ENCODE peak calls at places on chromosome 16, in seven cellular contexts. One of them, this sample, is unnamed.
A peak's percentile ranks its signal among the peaks of the same experiment; 100 is the strongest.

GRCh38 chr16:55530316-55530856 is 21.5 kb downstream of the LPCAT2 start:
- DNase-seq in hepatocyte: peak; percentile 7
- DNase-seq in tibial nerve: no peak
- DNase-seq in esophagus muscularis mucosa: no peak
- DNase-seq in NCI-H460: no peak
- DNase-seq in HL-60: no peak
- DNase-seq in mucosa of gallbladder: no peak
- DNase-seq in this sample: no peak

GRCh38 chr16:49498241-49499017 is 124.8 kb downstream of the C16orf78 start:
- DNase-seq in hepatocyte: no peak
- DNase-seq in tibial nerve: no peak
- DNase-seq in esophagus muscularis mucosa: no peak
- DNase-seq in NCI-H460: no peak
- DNase-seq in HL-60: no peak
- DNase-seq in mucosa of gallbladder: no peak
- DNase-seq in this sample: no peak

GRCh38 chr16:31745900-31746299 is 127.7 kb upstream of the ZNF267 start:
- DNase-seq in hepatocyte: no peak
- DNase-seq in tibial nerve: no peak
- DNase-seq in esophagus muscularis mucosa: no peak
- DNase-seq in NCI-H460: no peak
- DNase-seq in HL-60: no peak
- DNase-seq in mucosa of gallbladder: no peak
- DNase-seq in this sample: no peak

GRCh38 chr16:17647879-17648649 is 177.3 kb upstream of the XYLT1 start:
- DNase-seq in hepatocyte: no peak
- DNase-seq in tibial nerve: no peak
- DNase-seq in esophagus muscularis mucosa: no peak
- DNase-seq in NCI-H460: no peak
- DNase-seq in HL-60: no peak
- DNase-seq in mucosa of gallbladder: no peak
- DNase-seq in this sample: no peak

GRCh38 chr16:22898874-22899348 is 84.9 kb downstream of the HS3ST2 start:
- DNase-seq in hepatocyte: peak; percentile 85
- DNase-seq in tibial nerve: peak; percentile 74
- DNase-seq in esophagus muscularis mucosa: no peak
- DNase-seq in NCI-H460: peak; percentile 64
- DNase-seq in HL-60: peak; percentile 50
- DNase-seq in mucosa of gallbladder: peak; percentile 34
- DNase-seq in this sample: peak; percentile 70

GRCh38 chr16:51022852-51023251 is 128.2 kb downstream of the SALL1 start:
- DNase-seq in hepatocyte: no peak
- DNase-seq in tibial nerve: no peak
- DNase-seq in esophagus muscularis mucosa: no peak
- DNase-seq in NCI-H460: no peak
- DNase-seq in HL-60: no peak
- DNase-seq in mucosa of gallbladder: no peak
- DNase-seq in this sample: no peak

GRCh38 chr16:6343157-6343556 is 989.5 kb upstream of the RBFOX1 start:
- DNase-seq in hepatocyte: no peak
- DNase-seq in tibial nerve: no peak
- DNase-seq in esophagus muscularis mucosa: no peak
- DNase-seq in NCI-H460: no peak
- DNase-seq in HL-60: no peak
- DNase-seq in mucosa of gallbladder: no peak
- DNase-seq in this sample: no peak

GRCh38 chr16:67116388-67117311 is 6.9 kb downstream of the PHAF1 start:
- DNase-seq in hepatocyte: no peak
- DNase-seq in tibial nerve: no peak
- DNase-seq in esophagus muscularis mucosa: no peak
- DNase-seq in NCI-H460: no peak
- DNase-seq in HL-60: peak; percentile 44
- DNase-seq in mucosa of gallbladder: no peak
- DNase-seq in this sample: peak; percentile 66

GRCh38 chr16:87333101-87333500 is 15.9 kb upstream of the C16orf95 start:
- DNase-seq in hepatocyte: no peak
- DNase-seq in tibial nerve: no peak
- DNase-seq in esophagus muscularis mucosa: no peak
- DNase-seq in NCI-H460: no peak
- DNase-seq in HL-60: no peak
- DNase-seq in mucosa of gallbladder: no peak
- DNase-seq in this sample: no peak

GRCh38 chr16:29664133-29664912 is 1.3 kb downstream of the SPN start:
- DNase-seq in hepatocyte: no peak
- DNase-seq in tibial nerve: no peak
- DNase-seq in esophagus muscularis mucosa: no peak
- DNase-seq in NCI-H460: no peak
- DNase-seq in HL-60: peak; percentile 91
- DNase-seq in mucosa of gallbladder: peak; percentile 25
- DNase-seq in this sample: no peak

GRCh38 chr16:12626411-12626810 is 177.3 kb downstream of the CPPED1 start:
- DNase-seq in hepatocyte: no peak
- DNase-seq in tibial nerve: no peak
- DNase-seq in esophagus muscularis mucosa: no peak
- DNase-seq in NCI-H460: no peak
- DNase-seq in HL-60: no peak
- DNase-seq in mucosa of gallbladder: no peak
- DNase-seq in this sample: no peak

GRCh38 chr16:24986512-24987303 is 28.5 kb downstream of the ARHGAP17 start:
- DNase-seq in hepatocyte: peak; percentile 62
- DNase-seq in tibial nerve: peak; percentile 54
- DNase-seq in esophagus muscularis mucosa: no peak
- DNase-seq in NCI-H460: peak; percentile 38
- DNase-seq in HL-60: peak; percentile 85
- DNase-seq in mucosa of gallbladder: no peak
- DNase-seq in this sample: peak; percentile 83

GRCh38 chr16:78004501-78004900 is 17.8 kb upstream of the CLEC3A start:
- DNase-seq in hepatocyte: peak; percentile 11
- DNase-seq in tibial nerve: no peak
- DNase-seq in esophagus muscularis mucosa: no peak
- DNase-seq in NCI-H460: no peak
- DNase-seq in HL-60: no peak
- DNase-seq in mucosa of gallbladder: no peak
- DNase-seq in this sample: peak; percentile 23

GRCh38 chr16:4477966-4478365 is 1.8 kb downstream of the HMOX2 start:
- DNase-seq in hepatocyte: no peak
- DNase-seq in tibial nerve: peak; percentile 33
- DNase-seq in esophagus muscularis mucosa: no peak
- DNase-seq in NCI-H460: no peak
- DNase-seq in HL-60: no peak
- DNase-seq in mucosa of gallbladder: no peak
- DNase-seq in this sample: no peak

GRCh38 chr16:51394401-51394800 is 243.3 kb upstream of the SALL1 start:
- DNase-seq in hepatocyte: no peak
- DNase-seq in tibial nerve: no peak
- DNase-seq in esophagus muscularis mucosa: no peak
- DNase-seq in NCI-H460: no peak
- DNase-seq in HL-60: no peak
- DNase-seq in mucosa of gallbladder: no peak
- DNase-seq in this sample: no peak